ENCODE peak calls at places on chromosomes 16 and 17, in five cellular contexts. M is sigmoid colon, J is thyroid gland, U is HCT116, F is IMR-90. C is an unnamed sample.

GRCh38 chr17:19578545-19578944 is 44.9 kb downstream of the SLC47A1 start:
- DNase-seq in M (no peak), J (no peak), U (no peak), F (no peak), C (peak)

GRCh38 chr17:2189231-2189630 is 114.4 kb downstream of the SMG6 start:
- DNase-seq in M (no peak), J (no peak), U (no peak), F (no peak), C (no peak)

GRCh38 chr17:16215002-16215272 is 397 bp downstream of the NCOR1 start:
- DNase-seq in M (no peak), J (peak), U (no peak), F (no peak), C (peak)

GRCh38 chr17:10661377-10661906 is 4.3 kb upstream of the MYH3 start:
- DNase-seq in M (no peak), J (no peak), U (no peak), F (no peak), C (no peak)

GRCh38 chr16:48383877-48384304 is 1.3 kb downstream of the SIAH1 start:
- DNase-seq in M (no peak), J (peak), U (no peak), F (no peak), C (peak)

GRCh38 chr16:10253344-10253855 is 71.2 kb upstream of the GRIN2A start:
- DNase-seq in M (no peak), J (peak), U (no peak), F (no peak), C (no peak)

GRCh38 chr16:539901-540530 is 12.5 kb downstream of the CAPN15 start:
- DNase-seq in M (no peak), J (no peak), U (no peak), F (peak), C (no peak)

GRCh38 chr16:28140788-28141618 is 70.8 kb downstream of the XPO6 start:
- DNase-seq in M (no peak), J (no peak), U (no peak), F (no peak), C (peak)

GRCh38 chr17:75364078-75364477 is 41.4 kb downstream of the GRB2 start:
- DNase-seq in M (no peak), J (no peak), U (no peak), F (peak), C (no peak)

GRCh38 chr16:87618216-87618615 is 15.9 kb downstream of the JPH3 start:
- DNase-seq in M (no peak), J (no peak), U (no peak), F (no peak), C (no peak)
- TF ChIP-seq POLR2A in M (no peak), J (no peak), U (no peak), F (no peak), C (no peak)

GRCh38 chr17:7223375-7223774 is 3.6 kb downstream of the ACADVL start:
- DNase-seq in M (no peak), J (no peak), U (no peak), F (no peak), C (no peak)

GRCh38 chr17:7224110-7224509 is 4.4 kb downstream of the ACADVL start:
- DNase-seq in M (no peak), J (no peak), U (no peak), F (no peak), C (no peak)

GRCh38 chr17:7222093-7222971 is 2.6 kb downstream of the ACADVL start:
- DNase-seq in M (no peak), J (no peak), U (no peak), F (no peak), C (no peak)

GRCh38 chr17:7221281-7222092 is 1.7 kb downstream of the ACADVL start:
- DNase-seq in M (peak), J (no peak), U (no peak), F (no peak), C (no peak)

DNA sequence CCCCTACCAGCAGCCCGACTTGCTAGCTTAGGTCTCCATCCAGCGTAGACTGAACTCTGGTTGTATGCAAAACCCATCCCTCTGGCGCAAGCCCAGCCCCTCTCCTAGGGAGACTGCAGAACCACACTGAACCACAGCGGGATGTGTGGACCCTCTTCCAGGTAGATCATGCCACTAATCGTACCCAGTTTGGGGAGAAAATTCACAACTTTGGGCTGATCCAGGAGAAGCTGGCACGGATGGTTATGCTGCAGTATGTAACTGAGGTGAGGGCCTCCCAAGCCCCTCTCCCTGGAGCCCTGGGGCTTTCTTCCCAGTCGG is 3.2 kb downstream of the ACADVL start:
- DNase-seq in M (peak), J (no peak), U (no peak), F (no peak), C (no peak)
- TF ChIP-seq POLR2A in M (no peak), J (no peak), U (no peak), F (no peak), C (peak)

GRCh38 chr17:323181-323580 is 29.4 kb downstream of the RPH3AL start:
- DNase-seq in M (peak), J (no peak), U (no peak), F (no peak), C (no peak)
- TF ChIP-seq POLR2A in M (no peak), J (no peak), U (no peak), F (no peak), C (no peak)

DNA sequence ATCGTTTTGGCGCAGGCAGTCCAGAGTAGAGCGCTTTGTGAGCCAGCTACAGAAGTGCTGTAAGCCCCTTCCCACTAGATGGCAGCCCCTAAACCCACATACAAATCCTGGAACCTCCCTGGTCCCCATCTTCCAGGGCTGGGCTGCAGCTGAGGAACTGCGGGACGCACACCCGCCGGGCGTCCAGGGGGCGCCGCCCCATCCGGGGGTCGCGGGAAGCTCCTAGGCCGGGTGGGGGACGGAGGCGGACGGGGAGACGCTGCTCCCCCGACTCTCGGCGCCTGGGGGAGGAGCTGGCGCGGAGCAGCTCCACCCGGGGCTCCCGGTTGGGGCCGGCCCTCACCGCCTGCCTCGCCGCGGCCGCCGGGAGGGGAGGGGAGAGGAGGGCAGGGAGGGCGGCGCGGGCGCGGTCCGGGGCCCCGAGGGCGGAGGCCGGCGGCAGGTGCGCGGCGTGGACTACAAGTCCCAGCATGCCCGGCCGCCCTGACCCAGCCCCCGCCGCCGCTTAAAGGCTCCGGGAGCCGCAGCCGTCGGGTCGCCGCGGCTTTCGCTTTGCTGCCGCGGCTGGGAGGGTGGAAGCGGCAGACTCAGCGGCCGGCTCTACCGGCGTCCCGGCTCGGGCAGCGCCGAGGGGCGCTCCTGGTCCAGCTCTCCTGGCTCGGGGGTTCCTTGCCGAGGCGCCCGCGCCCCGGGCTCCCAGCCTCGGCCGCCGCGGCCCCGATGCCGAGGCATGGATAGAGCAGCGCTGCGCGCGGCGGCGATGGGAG is at the start of gene KSR1:
- DNase-seq in M (peak), J (peak), U (peak), F (peak), C (peak)
- TF ChIP-seq POLR2A in M (no peak), J (peak), U (peak), F (peak), C (peak)

GRCh38 chr16:17414421-17414820 is 56.3 kb downstream of the XYLT1 start:
- DNase-seq in M (no peak), J (no peak), U (no peak), F (no peak), C (no peak)
- TF ChIP-seq POLR2A in M (no peak), J (no peak), U (no peak), F (no peak), C (no peak)

GRCh38 chr17:58319181-58320162 is 9.1 kb downstream of the TSPOAP1 start:
- DNase-seq in M (peak), J (no peak), U (no peak), F (no peak), C (no peak)
- TF ChIP-seq POLR2A in M (no peak), J (no peak), U (no peak), F (no peak), C (no peak)

DNA sequence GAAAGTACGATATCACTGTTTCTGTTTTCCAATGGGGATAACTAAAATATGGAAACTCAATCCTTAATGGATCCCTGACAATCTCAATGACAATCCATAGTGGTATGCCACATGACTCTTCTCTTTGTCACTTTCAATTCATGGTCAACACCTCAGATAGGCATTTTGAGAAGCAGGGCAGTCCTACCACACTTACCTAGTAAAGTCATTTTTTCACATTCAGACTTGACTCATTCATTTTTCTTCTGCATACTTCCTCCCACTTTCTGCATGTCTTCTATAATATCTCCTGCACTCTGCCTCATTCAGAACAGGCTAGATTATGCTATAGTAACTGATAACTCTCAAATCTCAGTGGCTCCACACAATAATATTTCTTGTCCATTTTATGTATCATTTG is 117.5 kb downstream of the FTO start:
- DNase-seq in M (no peak), J (no peak), U (no peak), F (peak), C (no peak)
- TF ChIP-seq POLR2A in M (no peak), J (no peak), U (no peak), F (no peak), C (no peak)

GRCh38 chr16:75494696-75495601 is at the start of gene CHST6:
- DNase-seq in M (no peak), J (peak), U (no peak), F (no peak), C (no peak)
- TF ChIP-seq POLR2A in M (no peak), J (peak), U (peak), F (no peak), C (no peak)

GRCh38 chr17:79503440-79503839 is 107.4 kb downstream of the RBFOX3 start:
- DNase-seq in M (no peak), J (no peak), U (no peak), F (no peak), C (no peak)

GRCh38 chr17:79500738-79501533 is 109.9 kb downstream of the RBFOX3 start:
- DNase-seq in M (no peak), J (no peak), U (no peak), F (no peak), C (no peak)

GRCh38 chr17:79504181-79504605 is 106.7 kb downstream of the RBFOX3 start:
- DNase-seq in M (no peak), J (no peak), U (no peak), F (no peak), C (no peak)

GRCh38 chr17:79498854-79499253 is 112.0 kb downstream of the RBFOX3 start:
- DNase-seq in M (no peak), J (no peak), U (no peak), F (no peak), C (no peak)

DNA sequence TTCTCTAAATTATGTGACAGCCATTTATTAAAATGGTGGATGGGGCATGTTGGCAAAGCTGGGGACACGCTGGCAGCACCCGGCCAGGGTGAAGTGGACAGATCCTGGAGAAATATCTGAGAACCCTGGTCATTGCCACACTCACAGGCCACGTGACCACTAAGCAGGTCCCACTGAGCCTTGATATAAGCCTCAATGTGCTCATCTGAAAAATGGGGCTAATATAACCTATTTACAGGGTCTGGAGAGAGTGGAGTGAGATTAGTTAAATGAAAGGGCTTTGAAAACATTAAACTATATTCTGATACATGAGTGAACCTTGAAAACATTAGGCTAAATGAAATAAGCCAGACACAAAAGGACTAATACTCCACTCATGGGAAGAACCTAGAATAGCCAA is 108.9 kb downstream of the RBFOX3 start:
- DNase-seq in M (no peak), J (no peak), U (no peak), F (no peak), C (no peak)
- TF ChIP-seq POLR2A in M (no peak), J (no peak), U (no peak), F (no peak), C (no peak)